ENCODE peak calls at places on chromosome 9, in ten cellular contexts. R, K, E, N, W, A, O, Y, V and F are unnamed samples. For H3K4me1, the result is how much of the 10 kb centered on the place peaks cover.

GRCh38 chr9:92407818-92408217 is 3.4 kb upstream of the OGN start:
- DNase-seq in R (no peak), K (no peak), E (no peak), N (no peak), W (no peak), A (no peak), O (no peak), Y (no peak), V (no peak), F (no peak)

GRCh38 chr9:92717201-92718085 is 47.2 kb downstream of the BICD2 start:
- DNase-seq in R (no peak), K (no peak), E (no peak), N (no peak), W (no peak), A (no peak), O (no peak), Y (no peak), V (no peak), F (no peak)

GRCh38 chr9:73176450-73176875 is 24.8 kb downstream of the ANXA1 start:
- DNase-seq in R (no peak), K (no peak), E (no peak), N (peak), W (no peak), A (no peak), O (no peak), Y (peak), V (peak), F (no peak)

GRCh38 chr9:97386733-97387503 is 25.0 kb upstream of the TDRD7 start:
- DNase-seq in R (peak), K (peak), E (peak), N (peak), W (peak), A (no peak), O (peak), Y (peak), V (peak), F (peak)

GRCh38 chr9:124149992-124150391 is 107.8 kb upstream of the NEK6 start:
- DNase-seq in R (peak), K (no peak), E (peak), N (peak), W (no peak), A (no peak), O (no peak), Y (no peak), V (no peak), F (no peak)

GRCh38 chr9:1057910-1058309 is 7.8 kb downstream of the DMRT2 start:
- DNase-seq in R (no peak), K (no peak), E (no peak), N (peak), W (no peak), A (no peak), O (no peak), Y (no peak), V (no peak), F (no peak)

GRCh38 chr9:137341227-137341626 is 39.2 kb upstream of the NRARP start:
- DNase-seq in R (no peak), K (no peak), E (no peak), N (no peak), W (no peak), A (no peak), O (no peak), Y (no peak), V (no peak), F (no peak)

GRCh38 chr9:77848428-77848827 is 183.2 kb downstream of the GNAQ start:
- DNase-seq in R (peak), K (no peak), E (no peak), N (peak), W (no peak), A (no peak), O (no peak), Y (no peak), V (peak), F (no peak)

GRCh38 chr9:94979904-94980507 is 253.5 kb downstream of the AOPEP start:
- DNase-seq in R (no peak), K (no peak), E (no peak), N (no peak), W (no peak), A (no peak), O (no peak), Y (no peak), V (no peak), F (no peak)

DNA sequence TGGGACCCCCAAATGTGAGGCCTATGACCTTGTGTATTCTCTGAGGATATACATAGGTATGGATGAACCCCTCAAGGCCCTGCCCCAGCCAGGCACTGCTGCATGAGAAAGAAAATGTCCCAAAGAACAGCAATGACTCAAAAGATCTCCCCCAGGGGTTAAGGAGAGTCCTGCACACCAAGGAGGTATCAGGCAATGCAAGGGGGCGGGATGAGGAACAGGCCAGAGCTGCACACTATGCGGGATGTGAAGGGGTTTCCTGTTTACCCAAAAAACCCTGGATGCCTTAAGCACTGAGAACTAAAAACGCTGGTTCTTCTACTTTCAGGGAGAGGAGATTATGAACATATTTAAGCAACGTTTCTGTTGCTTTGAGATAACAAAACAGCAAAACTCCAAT is 3.4 kb downstream of the RAPGEF1 start:
- DNase-seq in R (no peak), K (no peak), E (no peak), N (no peak), W (no peak), A (no peak), O (no peak), Y (no peak), V (no peak), F (no peak)
- H3K27ac ChIP-seq in R (no peak), K (peak), E (no peak), N (no peak), W (no peak), A (peak), O (peak), Y (peak), V (no peak), F (peak)

DNA sequence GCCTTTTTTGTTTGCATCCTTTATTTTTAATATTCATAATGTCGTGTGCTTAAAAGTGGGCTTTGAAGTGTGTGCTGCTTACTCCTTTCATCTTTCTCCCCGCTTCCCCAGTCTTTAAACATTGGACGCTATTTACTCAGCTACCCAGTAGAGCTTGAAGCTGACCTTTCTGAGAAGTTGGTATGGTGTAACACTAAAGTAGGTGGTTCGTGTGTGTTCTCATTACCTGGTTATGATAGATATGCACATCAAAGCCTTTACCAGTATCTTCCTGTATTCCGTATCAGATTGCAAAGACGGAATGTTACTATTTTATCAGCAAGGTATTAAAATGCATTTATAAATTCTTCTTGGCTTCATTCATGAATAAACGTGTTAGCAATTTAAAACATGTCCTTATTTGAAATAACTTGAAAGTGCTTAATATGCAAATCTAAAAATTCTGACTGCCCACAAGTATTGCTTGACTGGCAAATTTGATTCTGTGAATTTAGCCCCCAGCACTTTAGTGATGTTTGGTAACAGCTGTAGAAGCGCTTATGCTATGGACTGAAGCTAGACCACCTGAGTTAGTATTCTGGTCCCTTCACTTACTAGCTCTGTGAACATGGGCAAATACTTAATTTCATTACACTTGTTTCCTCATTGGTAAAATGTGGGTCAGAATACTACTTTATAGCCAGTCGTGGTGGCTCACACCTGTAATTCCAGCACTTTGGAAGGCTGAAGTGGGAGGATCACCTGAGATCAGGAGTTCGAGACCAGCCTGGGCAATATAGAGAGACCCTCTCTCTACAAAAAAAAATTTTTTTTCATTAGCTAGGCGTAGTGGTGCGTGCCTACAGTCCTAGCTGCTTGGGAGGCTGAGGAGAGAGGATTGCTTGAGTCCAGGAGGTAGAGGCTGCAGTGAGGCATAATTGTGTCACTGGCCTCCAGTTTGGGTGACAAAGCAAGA is 1.7 kb downstream of the RRAGA start:
- DNase-seq in R (no peak), K (no peak), E (no peak), N (no peak), W (no peak), A (no peak), O (no peak), Y (no peak), V (no peak), F (no peak)
- H3K4me1 ChIP-seq in R (under half), K (under half), E (under half), N (under half), W (under half), A (under half), O (under half), Y (under half), V (under half), F (under half)

GRCh38 chr9:131669234-131670172 is 70.4 kb downstream of the RAPGEF1 start:
- DNase-seq in R (no peak), K (no peak), E (no peak), N (no peak), W (no peak), A (no peak), O (no peak), Y (no peak), V (no peak), F (no peak)
- H3K4me3 ChIP-seq in R (no peak), K (no peak), E (no peak), N (no peak), W (peak), A (no peak), O (no peak), Y (no peak), V (no peak), F (no peak)

GRCh38 chr9:131419716-131420115 is 25.8 kb downstream of the PRRC2B start:
- DNase-seq in R (no peak), K (peak), E (no peak), N (no peak), W (no peak), A (no peak), O (no peak), Y (no peak), V (no peak), F (no peak)
- H3K27ac ChIP-seq in R (peak), K (peak), E (no peak), N (peak), W (no peak), A (peak), O (peak), Y (no peak), V (no peak), F (no peak)

DNA sequence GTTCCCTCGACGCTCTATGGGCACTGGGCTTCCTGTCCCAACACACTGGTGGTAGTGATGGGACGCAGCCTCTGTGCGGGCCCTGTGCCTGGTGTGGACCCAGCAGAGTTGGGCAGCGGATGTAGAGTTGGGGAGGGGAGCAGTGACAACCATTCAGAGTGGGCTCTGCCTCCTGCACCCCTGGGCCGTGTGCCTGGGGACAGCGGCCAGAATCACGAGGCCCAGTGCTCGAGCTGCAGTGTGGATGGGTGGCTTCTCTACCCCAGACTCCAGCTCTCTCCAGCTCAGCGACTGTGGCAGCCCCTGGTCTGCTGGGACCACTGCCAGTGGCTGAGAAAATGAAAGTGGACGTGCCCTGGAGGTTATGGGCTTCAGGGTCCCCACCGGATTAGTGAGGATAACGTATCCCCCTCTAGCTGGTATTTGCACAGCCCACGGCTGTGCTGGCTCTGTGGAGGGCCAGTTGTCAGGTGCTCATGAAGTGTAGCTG is 18.6 kb downstream of the RXRA start:
- DNase-seq in R (no peak), K (no peak), E (no peak), N (no peak), W (no peak), A (no peak), O (no peak), Y (no peak), V (no peak), F (no peak)
- H3K4me1 ChIP-seq in R (under half), K (half or more), E (under half), N (under half), W (under half), A (half or more), O (half or more), Y (under half), V (under half), F (half or more)

GRCh38 chr9:127449332-127449966 is 1.8 kb downstream of the RPL12 start:
- DNase-seq in R (no peak), K (no peak), E (no peak), N (peak), W (no peak), A (no peak), O (no peak), Y (peak), V (no peak), F (no peak)
- H3K4me3 ChIP-seq in R (peak), K (peak), E (peak), N (peak), W (peak), A (peak), O (no peak), Y (peak), V (peak), F (peak)

GRCh38 chr9:37503736-37504135 is 18.0 kb downstream of the POLR1E start:
- DNase-seq in R (no peak), K (no peak), E (peak), N (peak), W (peak), A (no peak), O (no peak), Y (peak), V (peak), F (no peak)
- H3K27ac ChIP-seq in R (no peak), K (no peak), E (no peak), N (no peak), W (no peak), A (no peak), O (no peak), Y (no peak), V (no peak), F (no peak)